ENCODE peak calls at places on chromosomes 16 and 17, in eight cellular contexts. R is substantia nigra; Q is amniotic stem cell; E is CD4-positive, alpha-beta T cell; C is DMS 273 treated with DMSO at 0.1 percent for 48 hours; Z is activated effector memory CD4-positive, alpha-beta T cell treated with anti-CD3 and anti-CD28 coated beads, Interleukin-2, amount 50 U/mL, for 16 hours; O is thoracic aorta; P is kidney epithelial cell. H is an unnamed sample.

GRCh38 chr16:15521390-15521757 is 87.0 kb downstream of the BMERB1 start:
- DNase-seq in O (no peak), P (no peak), Q (no peak), Z (no peak), C (no peak), E (no peak), R (no peak), H (no peak)

GRCh38 chr16:54873081-54873480 is 57.6 kb upstream of the IRX5 start:
- DNase-seq in E (no peak), Q (no peak), Z (no peak), P (no peak), C (no peak), O (no peak), R (no peak), H (peak)

GRCh38 chr16:29790183-29790948 is at the start of gene KIF22:
- DNase-seq in R (peak), Q (peak), Z (peak), P (peak), C (peak), E (peak), O (peak), H (peak)

GRCh38 chr16:67562526-67562917 is at the start of gene CTCF:
- DNase-seq in O (no peak), C (peak), P (no peak), Q (peak), Z (peak), R (peak), E (peak), H (peak)

GRCh38 chr16:72677662-72678447 is 370.1 kb downstream of the ZFHX3 start:
- DNase-seq in C (no peak), Z (no peak), P (no peak), O (no peak), E (no peak), Q (no peak), R (no peak), H (peak)

GRCh38 chr17:77466140-77466539 is 325.4 kb downstream of the SEC14L1 start:
- DNase-seq in R (no peak), C (no peak), O (no peak), Z (no peak), Q (no peak), P (no peak), E (no peak), H (peak)

GRCh38 chr16:78147846-78148535 is 48.5 kb downstream of the WWOX start:
- DNase-seq in Z (no peak), C (no peak), O (no peak), E (no peak), R (no peak), Q (no peak), P (no peak), H (peak)

GRCh38 chr17:77733576-77734296 is 224.8 kb upstream of the TNRC6C start:
- DNase-seq in P (no peak), Q (no peak), O (no peak), C (no peak), R (no peak), Z (peak), E (no peak), H (no peak)

GRCh38 chr16:85644093-85644712 is 31.1 kb downstream of the GSE1 start:
- DNase-seq in P (no peak), O (no peak), Q (no peak), Z (no peak), C (no peak), E (no peak), R (no peak), H (no peak)

GRCh38 chr17:30421592-30421991 is 42.9 kb downstream of the CPD start:
- DNase-seq in O (no peak), C (no peak), P (no peak), R (no peak), Z (no peak), Q (no peak), E (no peak), H (no peak)

GRCh38 chr17:57408064-57408811 is 151.9 kb downstream of the MSI2 start:
- DNase-seq in C (no peak), R (peak), P (no peak), O (no peak), E (no peak), Z (no peak), Q (no peak), H (peak)

GRCh38 chr16:25210758-25211157 is 6.0 kb upstream of the AQP8 start:
- DNase-seq in Q (no peak), C (no peak), R (no peak), P (peak), Z (no peak), O (no peak), E (no peak), H (peak)

GRCh38 chr16:29645699-29646187 is 17.3 kb upstream of the SPN start:
- DNase-seq in O (no peak), R (no peak), P (no peak), C (no peak), Z (no peak), Q (no peak), E (no peak), H (peak)

GRCh38 chr16:72481419-72481818 is 309.5 kb upstream of the PMFBP1 start:
- DNase-seq in R (no peak), C (no peak), O (no peak), E (no peak), Z (no peak), P (no peak), Q (no peak), H (no peak)

GRCh38 chr17:34820166-34820920 is 140.9 kb downstream of the CCT6B start:
- DNase-seq in C (no peak), R (no peak), E (no peak), Q (no peak), O (no peak), Z (no peak), P (no peak), H (no peak)

GRCh38 chr16:86398622-86399021 is 111.7 kb upstream of the FOXF1 start:
- DNase-seq in R (no peak), O (no peak), P (no peak), E (no peak), Q (no peak), C (no peak), Z (no peak), H (peak)

GRCh38 chr17:8503368-8503767 is 67.7 kb downstream of the NDEL1 start:
- DNase-seq in Z (no peak), O (no peak), Q (no peak), R (no peak), C (no peak), E (no peak), P (no peak), H (no peak)